ENCODE peak calls at places on chromosomes 12 and 14, in eight cellular contexts. Q, F, Z, X, P, I, J and Y are unnamed samples.

GRCh38 chr12:99386907-99387306 is 260.6 kb upstream of the GARIN6 start:
- DNase-seq in Q (no peak), F (no peak), Z (no peak), X (peak), P (peak), I (no peak), J (no peak), Y (peak)

GRCh38 chr12:108701779-108702435 is 29.4 kb downstream of the CORO1C start:
- DNase-seq in Q (no peak), F (no peak), Z (no peak), X (no peak), P (peak), I (no peak), J (no peak), Y (peak)

GRCh38 chr14:76348898-76349297 is 27.0 kb upstream of the ESRRB start:
- DNase-seq in Q (no peak), F (no peak), Z (peak), X (no peak), P (peak), I (peak), J (no peak), Y (no peak)

GRCh38 chr14:104708606-104709268 is 15.3 kb upstream of the ADSS1 start:
- DNase-seq in Q (peak), F (no peak), Z (peak), X (peak), P (peak), I (peak), J (peak), Y (peak)

GRCh38 chr14:98754343-98755025 is 517.5 kb downstream of the BCL11B start:
- DNase-seq in Q (no peak), F (no peak), Z (no peak), X (no peak), P (peak), I (no peak), J (no peak), Y (no peak)

GRCh38 chr12:94589591-94590001 is 60.8 kb downstream of the TMCC3 start:
- DNase-seq in Q (no peak), F (no peak), Z (no peak), X (no peak), P (no peak), I (no peak), J (no peak), Y (no peak)

GRCh38 chr14:38290601-38291190 is 34.8 kb upstream of the CLEC14A start:
- DNase-seq in Q (no peak), F (no peak), Z (no peak), X (no peak), P (peak), I (peak), J (no peak), Y (peak)

GRCh38 chr12:28966049-28966778 is 182.9 kb upstream of the FAR2 start:
- DNase-seq in Q (no peak), F (no peak), Z (peak), X (no peak), P (no peak), I (no peak), J (no peak), Y (no peak)

GRCh38 chr12:8026282-8026637 is 6.3 kb upstream of the FOXJ2 start:
- DNase-seq in Q (no peak), F (no peak), Z (no peak), X (no peak), P (peak), I (no peak), J (no peak), Y (peak)

GRCh38 chr14:61472025-61472672 is 150.8 kb downstream of the PRKCH start:
- DNase-seq in Q (no peak), F (no peak), Z (peak), X (peak), P (peak), I (peak), J (no peak), Y (peak)

GRCh38 chr14:102749833-102750775 is 27.1 kb upstream of the TRAF3 start:
- DNase-seq in Q (no peak), F (no peak), Z (no peak), X (no peak), P (no peak), I (no peak), J (no peak), Y (no peak)